ENCODE peak calls at places on chromosome 17, in seven cellular contexts. One of them, this sample, is unnamed. For H3K36me3, the result is how much of the 10 kb centered on the place peaks cover.

GRCh38 chr17:55547027-55547670 is 35.9 kb upstream of the SMIM36 start:
- DNase-seq in fibroblast of lung: peak
- DNase-seq in CD8-positive, alpha-beta memory T cell: no peak
- DNase-seq in bronchial epithelial cell: no peak
- DNase-seq in heart left ventricle: no peak
- DNase-seq in mesendoderm: no peak
- DNase-seq in body of pancreas: no peak
- DNase-seq in this sample: no peak

GRCh38 chr17:45895304-45895968 is 1.1 kb downstream of the MAPT start:
- DNase-seq in CD8-positive, alpha-beta memory T cell: no peak
- DNase-seq in body of pancreas: peak
- DNase-seq in bronchial epithelial cell: no peak
- DNase-seq in fibroblast of lung: peak
- DNase-seq in mesendoderm: peak
- DNase-seq in heart left ventricle: peak
- DNase-seq in this sample: peak

GRCh38 chr17:71380535-71380934 is 740.3 kb upstream of the SOX9 start:
- DNase-seq in fibroblast of lung: no peak
- DNase-seq in body of pancreas: no peak
- DNase-seq in mesendoderm: no peak
- DNase-seq in CD8-positive, alpha-beta memory T cell: no peak
- DNase-seq in heart left ventricle: no peak
- DNase-seq in bronchial epithelial cell: no peak
- DNase-seq in this sample: no peak

GRCh38 chr17:50279639-50280038 is 5.4 kb downstream of the TMEM92 start:
- DNase-seq in fibroblast of lung: no peak
- DNase-seq in body of pancreas: no peak
- DNase-seq in CD8-positive, alpha-beta memory T cell: no peak
- DNase-seq in bronchial epithelial cell: no peak
- DNase-seq in mesendoderm: no peak
- DNase-seq in heart left ventricle: no peak
- DNase-seq in this sample: no peak

GRCh38 chr17:42311240-42312034 is 23.1 kb downstream of the STAT5A start:
- DNase-seq in bronchial epithelial cell: peak
- DNase-seq in CD8-positive, alpha-beta memory T cell: no peak
- DNase-seq in heart left ventricle: peak
- DNase-seq in body of pancreas: peak
- DNase-seq in fibroblast of lung: peak
- DNase-seq in mesendoderm: peak
- DNase-seq in this sample: no peak

GRCh38 chr17:68790481-68790880 is 164.7 kb downstream of the ABCA8 start:
- DNase-seq in heart left ventricle: no peak
- DNase-seq in bronchial epithelial cell: no peak
- DNase-seq in fibroblast of lung: peak
- DNase-seq in CD8-positive, alpha-beta memory T cell: no peak
- DNase-seq in body of pancreas: no peak
- DNase-seq in mesendoderm: no peak
- DNase-seq in this sample: no peak

GRCh38 chr17:74738051-74738996 is 1.3 kb downstream of the RAB37 start:
- DNase-seq in fibroblast of lung: peak
- DNase-seq in CD8-positive, alpha-beta memory T cell: peak
- DNase-seq in bronchial epithelial cell: no peak
- DNase-seq in heart left ventricle: peak
- DNase-seq in body of pancreas: peak
- DNase-seq in mesendoderm: no peak
- DNase-seq in this sample: peak

GRCh38 chr17:32341141-32341856 is 674 bp downstream of the C17orf75 start:
- DNase-seq in bronchial epithelial cell: peak
- DNase-seq in heart left ventricle: no peak
- DNase-seq in fibroblast of lung: peak
- DNase-seq in CD8-positive, alpha-beta memory T cell: peak
- DNase-seq in mesendoderm: peak
- DNase-seq in body of pancreas: peak
- DNase-seq in this sample: peak

GRCh38 chr17:42647778-42648177 is 11.3 kb upstream of the TUBG2 start:
- DNase-seq in mesendoderm: no peak
- DNase-seq in body of pancreas: no peak
- DNase-seq in heart left ventricle: no peak
- DNase-seq in CD8-positive, alpha-beta memory T cell: no peak
- DNase-seq in fibroblast of lung: no peak
- DNase-seq in bronchial epithelial cell: no peak
- DNase-seq in this sample: no peak

GRCh38 chr17:68734911-68735310 is 133.7 kb upstream of the FAM20A start:
- DNase-seq in CD8-positive, alpha-beta memory T cell: no peak
- DNase-seq in heart left ventricle: no peak
- DNase-seq in body of pancreas: no peak
- DNase-seq in mesendoderm: no peak
- DNase-seq in bronchial epithelial cell: no peak
- DNase-seq in fibroblast of lung: no peak
- DNase-seq in this sample: no peak

GRCh38 chr17:28551421-28552186 is 820 bp downstream of the UNC119 start:
- DNase-seq in CD8-positive, alpha-beta memory T cell: no peak
- DNase-seq in fibroblast of lung: no peak
- DNase-seq in bronchial epithelial cell: no peak
- DNase-seq in body of pancreas: peak
- DNase-seq in mesendoderm: no peak
- DNase-seq in heart left ventricle: no peak
- DNase-seq in this sample: no peak

GRCh38 chr17:71436479-71436878 is 684.3 kb upstream of the SOX9 start:
- DNase-seq in body of pancreas: no peak
- DNase-seq in fibroblast of lung: no peak
- DNase-seq in CD8-positive, alpha-beta memory T cell: no peak
- DNase-seq in heart left ventricle: no peak
- DNase-seq in bronchial epithelial cell: peak
- DNase-seq in mesendoderm: no peak
- DNase-seq in this sample: no peak

GRCh38 chr17:49969134-49969759 is at the start of gene DLX4:
- DNase-seq in body of pancreas: no peak
- DNase-seq in fibroblast of lung: no peak
- DNase-seq in heart left ventricle: no peak
- DNase-seq in bronchial epithelial cell: no peak
- DNase-seq in CD8-positive, alpha-beta memory T cell: no peak
- DNase-seq in mesendoderm: no peak
- DNase-seq in this sample: peak

GRCh38 chr17:12734852-12735430 is 54.4 kb upstream of the ARHGAP44 start:
- DNase-seq in heart left ventricle: peak
- DNase-seq in bronchial epithelial cell: no peak
- DNase-seq in CD8-positive, alpha-beta memory T cell: no peak
- DNase-seq in fibroblast of lung: no peak
- DNase-seq in mesendoderm: peak
- DNase-seq in body of pancreas: no peak
- DNase-seq in this sample: no peak

GRCh38 chr17:22703786-22704441 is 1011.6 kb downstream of the KCNJ18 start:
- DNase-seq in bronchial epithelial cell: no peak
- DNase-seq in body of pancreas: no peak
- DNase-seq in fibroblast of lung: no peak
- DNase-seq in heart left ventricle: no peak
- DNase-seq in CD8-positive, alpha-beta memory T cell: no peak
- DNase-seq in mesendoderm: no peak
- DNase-seq in this sample: no peak

GRCh38 chr17:58370716-58371115 is 18.7 kb upstream of the SUPT4H1 start:
- DNase-seq in bronchial epithelial cell: no peak
- DNase-seq in body of pancreas: no peak
- DNase-seq in CD8-positive, alpha-beta memory T cell: no peak
- DNase-seq in mesendoderm: no peak
- DNase-seq in heart left ventricle: no peak
- DNase-seq in fibroblast of lung: no peak
- DNase-seq in this sample: no peak

GRCh38 chr17:6799738-6800137 is 23.7 kb downstream of the FBXO39 start:
- DNase-seq in CD8-positive, alpha-beta memory T cell: no peak
- DNase-seq in heart left ventricle: no peak
- DNase-seq in bronchial epithelial cell: no peak
- DNase-seq in mesendoderm: no peak
- DNase-seq in body of pancreas: no peak
- DNase-seq in fibroblast of lung: no peak
- DNase-seq in this sample: no peak

GRCh38 chr17:32927201-32927723 is 691 bp upstream of the TMEM98 start:
- DNase-seq in bronchial epithelial cell: no peak
- DNase-seq in body of pancreas: no peak
- DNase-seq in fibroblast of lung: no peak
- DNase-seq in heart left ventricle: no peak
- DNase-seq in CD8-positive, alpha-beta memory T cell: no peak
- DNase-seq in mesendoderm: no peak
- DNase-seq in this sample: no peak

GRCh38 chr17:21313320-21313719 is 28.8 kb downstream of the MAP2K3 start:
- DNase-seq in bronchial epithelial cell: no peak
- DNase-seq in CD8-positive, alpha-beta memory T cell: no peak
- DNase-seq in heart left ventricle: no peak
- DNase-seq in body of pancreas: no peak
- DNase-seq in fibroblast of lung: no peak
- DNase-seq in mesendoderm: no peak
- DNase-seq in this sample: no peak

GRCh38 chr17:66841744-66842143 is 6.8 kb downstream of the CACNG5 start:
- DNase-seq in mesendoderm: no peak
- DNase-seq in heart left ventricle: no peak
- DNase-seq in fibroblast of lung: no peak
- DNase-seq in bronchial epithelial cell: no peak
- DNase-seq in body of pancreas: no peak
- DNase-seq in CD8-positive, alpha-beta memory T cell: no peak
- DNase-seq in this sample: no peak

GRCh38 chr17:48561894-48562810 is 16.0 kb downstream of the HOXB4 start:
- DNase-seq in fibroblast of lung: peak
- DNase-seq in bronchial epithelial cell: no peak
- DNase-seq in mesendoderm: no peak
- DNase-seq in heart left ventricle: no peak
- DNase-seq in body of pancreas: no peak
- DNase-seq in CD8-positive, alpha-beta memory T cell: no peak
- DNase-seq in this sample: no peak

DNA sequence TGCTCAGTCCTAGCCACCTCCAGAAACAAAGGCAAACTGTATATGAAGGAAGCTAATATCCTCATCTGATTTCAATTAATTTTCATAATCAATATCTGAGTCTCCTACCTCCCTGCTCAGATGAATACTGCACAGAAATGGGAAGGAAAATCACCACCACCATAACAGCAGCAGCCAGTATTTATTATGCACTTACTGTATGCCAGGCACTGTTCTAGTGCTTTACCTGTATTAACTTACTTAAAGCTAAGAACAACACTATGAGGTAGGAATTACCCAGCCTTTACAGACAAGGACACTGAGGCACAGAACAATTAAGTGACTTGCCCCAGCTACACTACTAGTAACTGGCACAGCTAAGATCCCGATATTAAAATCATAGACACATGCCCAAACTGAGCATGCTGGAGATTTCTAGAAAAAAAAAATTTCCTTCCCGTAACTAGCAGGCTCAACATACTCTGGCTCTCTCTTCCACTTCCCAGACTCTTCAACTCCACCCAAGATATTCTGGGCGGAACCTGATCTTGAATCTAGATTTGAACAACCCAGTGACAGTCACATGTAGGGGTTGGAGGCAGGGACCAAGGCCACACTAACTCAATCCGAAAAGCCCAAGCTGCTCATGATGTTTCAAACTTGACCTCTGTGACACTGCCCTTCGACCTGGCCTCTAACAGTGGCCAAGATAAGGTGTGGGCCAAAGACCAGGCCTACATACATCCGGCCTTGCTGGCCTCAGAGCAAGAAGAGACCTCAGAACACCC is 3.9 kb downstream of the TRIM25 start:
- DNase-seq in bronchial epithelial cell: no peak
- DNase-seq in CD8-positive, alpha-beta memory T cell: no peak
- DNase-seq in fibroblast of lung: no peak
- DNase-seq in heart left ventricle: no peak
- DNase-seq in body of pancreas: no peak
- DNase-seq in mesendoderm: no peak
- DNase-seq in this sample: no peak
- H3K36me3 ChIP-seq in bronchial epithelial cell: under half
- H3K36me3 ChIP-seq in CD8-positive, alpha-beta memory T cell: under half
- H3K36me3 ChIP-seq in fibroblast of lung: under half
- H3K36me3 ChIP-seq in heart left ventricle: under half
- H3K36me3 ChIP-seq in body of pancreas: under half
- H3K36me3 ChIP-seq in mesendoderm: under half
- H3K36me3 ChIP-seq in this sample: under half

DNA sequence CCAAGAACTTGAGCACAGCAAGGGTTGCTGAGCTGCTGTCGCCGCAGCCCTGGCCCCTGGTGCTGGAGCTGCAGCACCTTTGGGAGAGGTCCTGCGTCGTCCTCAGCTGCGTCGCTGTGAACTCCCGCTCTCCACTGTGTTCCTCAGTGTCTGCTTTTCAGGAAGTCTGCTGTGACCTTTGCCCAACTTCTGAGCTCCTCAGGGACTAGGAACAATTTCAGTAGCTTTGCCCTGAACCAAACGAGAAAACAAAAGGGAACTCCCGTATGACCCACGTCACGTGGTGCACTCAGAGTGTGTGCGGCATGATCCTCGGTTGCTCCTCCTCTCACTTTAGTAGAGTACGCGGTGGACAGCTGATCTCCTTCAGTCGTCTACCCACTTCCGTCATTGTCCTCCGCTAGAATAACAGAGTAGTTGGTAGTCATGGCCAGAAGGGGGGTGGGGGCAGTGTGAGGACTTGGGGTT is 44.2 kb downstream of the WDR45B start:
- DNase-seq in CD8-positive, alpha-beta memory T cell: no peak
- DNase-seq in bronchial epithelial cell: no peak
- DNase-seq in fibroblast of lung: peak
- DNase-seq in body of pancreas: peak
- DNase-seq in heart left ventricle: peak
- DNase-seq in mesendoderm: no peak
- DNase-seq in this sample: no peak
- H3K36me3 ChIP-seq in CD8-positive, alpha-beta memory T cell: under half
- H3K36me3 ChIP-seq in bronchial epithelial cell: under half
- H3K36me3 ChIP-seq in fibroblast of lung: under half
- H3K36me3 ChIP-seq in body of pancreas: under half
- H3K36me3 ChIP-seq in heart left ventricle: half or more
- H3K36me3 ChIP-seq in mesendoderm: under half
- H3K36me3 ChIP-seq in this sample: half or more

GRCh38 chr17:17180141-17180603 is 26.0 kb downstream of the PLD6 start:
- DNase-seq in heart left ventricle: no peak
- DNase-seq in fibroblast of lung: no peak
- DNase-seq in bronchial epithelial cell: no peak
- DNase-seq in mesendoderm: no peak
- DNase-seq in CD8-positive, alpha-beta memory T cell: no peak
- DNase-seq in body of pancreas: no peak
- DNase-seq in this sample: peak
- H3K36me3 ChIP-seq in heart left ventricle: half or more
- H3K36me3 ChIP-seq in fibroblast of lung: under half
- H3K36me3 ChIP-seq in bronchial epithelial cell: under half
- H3K36me3 ChIP-seq in mesendoderm: under half
- H3K36me3 ChIP-seq in CD8-positive, alpha-beta memory T cell: under half
- H3K36me3 ChIP-seq in body of pancreas: under half
- H3K36me3 ChIP-seq in this sample: under half

DNA sequence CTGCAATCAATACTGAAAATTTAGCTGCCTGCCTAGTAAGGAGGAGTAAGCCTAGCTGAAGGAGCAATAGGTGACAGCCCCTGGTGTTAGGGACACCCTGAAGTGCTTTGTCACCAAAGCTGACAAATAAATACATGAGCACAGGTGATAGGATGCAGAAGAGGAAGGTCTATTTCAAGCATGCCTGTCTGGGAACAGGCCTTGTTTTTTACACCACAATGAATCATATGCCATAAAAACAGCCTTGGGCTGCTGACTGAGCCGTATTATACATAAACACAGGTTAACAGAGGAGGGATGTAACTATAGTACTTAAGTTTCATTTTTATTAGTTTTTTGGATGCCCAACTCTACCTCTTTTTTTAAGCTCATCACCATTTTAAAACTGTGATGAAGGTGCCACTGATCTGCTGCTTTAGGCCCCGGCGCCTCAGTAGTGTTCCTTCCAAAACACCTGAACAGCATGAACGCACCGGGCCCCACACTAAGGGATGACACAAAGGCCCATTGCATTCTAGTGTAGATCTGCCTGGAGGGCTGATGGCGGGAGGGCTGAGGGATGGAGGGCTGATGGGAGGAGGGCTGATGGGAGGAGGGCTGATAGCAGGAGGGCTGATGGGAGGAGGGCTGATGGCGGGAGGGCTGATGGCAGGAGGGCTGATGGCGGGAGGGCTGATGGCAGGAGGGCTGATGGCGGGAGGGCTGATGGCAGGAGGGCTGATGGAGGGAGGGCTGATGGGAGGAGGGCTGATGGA is 150.3 kb downstream of the AATF start:
- DNase-seq in fibroblast of lung: no peak
- DNase-seq in CD8-positive, alpha-beta memory T cell: no peak
- DNase-seq in bronchial epithelial cell: peak
- DNase-seq in mesendoderm: no peak
- DNase-seq in heart left ventricle: no peak
- DNase-seq in body of pancreas: no peak
- DNase-seq in this sample: no peak
- H3K36me3 ChIP-seq in fibroblast of lung: under half
- H3K36me3 ChIP-seq in CD8-positive, alpha-beta memory T cell: under half
- H3K36me3 ChIP-seq in bronchial epithelial cell: under half
- H3K36me3 ChIP-seq in mesendoderm: under half
- H3K36me3 ChIP-seq in heart left ventricle: under half
- H3K36me3 ChIP-seq in body of pancreas: under half
- H3K36me3 ChIP-seq in this sample: under half